ENCODE peak calls at places on chromosome 15, in six cellular contexts. One of them, this sample, is unnamed. For H3K4me1, the result is how much of the 10 kb centered on the place peaks cover.

GRCh38 chr15:62857411-62857853 is 185.1 kb upstream of the TPM1 start:
- DNase-seq in Panc1: no peak
- DNase-seq in left lung: peak
- DNase-seq in spleen: no peak
- DNase-seq in CD8-positive, alpha-beta T cell: no peak
- DNase-seq in HepG2: no peak
- DNase-seq in this sample: no peak

GRCh38 chr15:83747050-83747717 is 93.3 kb downstream of the ADAMTSL3 start:
- DNase-seq in Panc1: no peak
- DNase-seq in left lung: no peak
- DNase-seq in spleen: no peak
- DNase-seq in CD8-positive, alpha-beta T cell: no peak
- DNase-seq in HepG2: peak
- DNase-seq in this sample: no peak

GRCh38 chr15:36831915-36832310 is 252.5 kb downstream of the CDIN1 start:
- DNase-seq in Panc1: no peak
- DNase-seq in left lung: no peak
- DNase-seq in spleen: no peak
- DNase-seq in CD8-positive, alpha-beta T cell: no peak
- DNase-seq in HepG2: no peak
- DNase-seq in this sample: no peak

GRCh38 chr15:95872366-95872771 is 458.1 kb upstream of the NR2F2 start:
- DNase-seq in Panc1: no peak
- DNase-seq in left lung: no peak
- DNase-seq in spleen: no peak
- DNase-seq in CD8-positive, alpha-beta T cell: no peak
- DNase-seq in HepG2: no peak
- DNase-seq in this sample: no peak

GRCh38 chr15:98438326-98438725 is 210.0 kb upstream of the IGF1R start:
- DNase-seq in Panc1: no peak
- DNase-seq in left lung: peak
- DNase-seq in spleen: peak
- DNase-seq in CD8-positive, alpha-beta T cell: no peak
- DNase-seq in HepG2: no peak
- DNase-seq in this sample: no peak

GRCh38 chr15:39084683-39085530 is 496.0 kb upstream of the THBS1 start:
- DNase-seq in Panc1: no peak
- DNase-seq in left lung: peak
- DNase-seq in spleen: no peak
- DNase-seq in CD8-positive, alpha-beta T cell: no peak
- DNase-seq in HepG2: peak
- DNase-seq in this sample: no peak

GRCh38 chr15:101499863-101500713 is 10.6 kb upstream of the PCSK6 start:
- DNase-seq in Panc1: no peak
- DNase-seq in left lung: no peak
- DNase-seq in spleen: peak
- DNase-seq in CD8-positive, alpha-beta T cell: no peak
- DNase-seq in HepG2: no peak
- DNase-seq in this sample: no peak

GRCh38 chr15:25989327-25989726 is 126.2 kb upstream of the ATP10A start:
- DNase-seq in Panc1: no peak
- DNase-seq in left lung: no peak
- DNase-seq in spleen: no peak
- DNase-seq in CD8-positive, alpha-beta T cell: no peak
- DNase-seq in HepG2: no peak
- DNase-seq in this sample: no peak

GRCh38 chr15:89847101-89847500 is 32.4 kb upstream of the ANPEP start:
- DNase-seq in Panc1: no peak
- DNase-seq in left lung: no peak
- DNase-seq in spleen: no peak
- DNase-seq in CD8-positive, alpha-beta T cell: no peak
- DNase-seq in HepG2: no peak
- DNase-seq in this sample: no peak

GRCh38 chr15:64693134-64693533 is 82.3 kb downstream of the RBPMS2 start:
- DNase-seq in Panc1: no peak
- DNase-seq in left lung: no peak
- DNase-seq in spleen: peak
- DNase-seq in CD8-positive, alpha-beta T cell: no peak
- DNase-seq in HepG2: peak
- DNase-seq in this sample: peak

GRCh38 chr15:57353317-57353804 is 22.9 kb upstream of the CGNL1 start:
- DNase-seq in Panc1: no peak
- DNase-seq in left lung: no peak
- DNase-seq in spleen: no peak
- DNase-seq in CD8-positive, alpha-beta T cell: no peak
- DNase-seq in HepG2: no peak
- DNase-seq in this sample: no peak

GRCh38 chr15:44441095-44441501 is 13.7 kb downstream of the CTDSPL2 start:
- DNase-seq in Panc1: no peak
- DNase-seq in left lung: no peak
- DNase-seq in spleen: no peak
- DNase-seq in CD8-positive, alpha-beta T cell: no peak
- DNase-seq in HepG2: no peak
- DNase-seq in this sample: no peak

GRCh38 chr15:76982356-76982755 is 12.6 kb upstream of the PSTPIP1 start:
- DNase-seq in Panc1: no peak
- DNase-seq in left lung: no peak
- DNase-seq in spleen: no peak
- DNase-seq in CD8-positive, alpha-beta T cell: peak
- DNase-seq in HepG2: no peak
- DNase-seq in this sample: no peak

GRCh38 chr15:61889706-61890105 is 170.5 kb downstream of the VPS13C start:
- DNase-seq in Panc1: no peak
- DNase-seq in left lung: no peak
- DNase-seq in spleen: no peak
- DNase-seq in CD8-positive, alpha-beta T cell: no peak
- DNase-seq in HepG2: no peak
- DNase-seq in this sample: no peak

GRCh38 chr15:58167095-58167591 is 29.0 kb downstream of the AQP9 start:
- DNase-seq in Panc1: no peak
- DNase-seq in left lung: no peak
- DNase-seq in spleen: no peak
- DNase-seq in CD8-positive, alpha-beta T cell: no peak
- DNase-seq in HepG2: peak
- DNase-seq in this sample: no peak

GRCh38 chr15:70033529-70034140 is 64.1 kb downstream of the TLE3 start:
- DNase-seq in Panc1: no peak
- DNase-seq in left lung: no peak
- DNase-seq in spleen: peak
- DNase-seq in CD8-positive, alpha-beta T cell: no peak
- DNase-seq in HepG2: no peak
- DNase-seq in this sample: no peak

GRCh38 chr15:31782951-31783350 is 247.4 kb upstream of the CHRNA7 start:
- DNase-seq in Panc1: no peak
- DNase-seq in left lung: no peak
- DNase-seq in spleen: no peak
- DNase-seq in CD8-positive, alpha-beta T cell: no peak
- DNase-seq in HepG2: no peak
- DNase-seq in this sample: no peak

GRCh38 chr15:72375501-72375845 is 341 bp downstream of the HEXA start:
- DNase-seq in Panc1: no peak
- DNase-seq in left lung: peak
- DNase-seq in spleen: no peak
- DNase-seq in CD8-positive, alpha-beta T cell: no peak
- DNase-seq in HepG2: no peak
- DNase-seq in this sample: no peak

GRCh38 chr15:96270581-96271172 is 59.8 kb upstream of the NR2F2 start:
- DNase-seq in Panc1: no peak
- DNase-seq in left lung: no peak
- DNase-seq in spleen: no peak
- DNase-seq in CD8-positive, alpha-beta T cell: no peak
- DNase-seq in HepG2: peak
- DNase-seq in this sample: no peak

GRCh38 chr15:45457641-45458539 is 64.7 kb downstream of the SLC30A4 start:
- DNase-seq in Panc1: peak
- DNase-seq in left lung: peak
- DNase-seq in spleen: no peak
- DNase-seq in CD8-positive, alpha-beta T cell: peak
- DNase-seq in HepG2: peak
- DNase-seq in this sample: peak

GRCh38 chr15:51403072-51403878 is 61.8 kb downstream of the GLDN start:
- DNase-seq in Panc1: no peak
- DNase-seq in left lung: no peak
- DNase-seq in spleen: no peak
- DNase-seq in CD8-positive, alpha-beta T cell: no peak
- DNase-seq in HepG2: peak
- DNase-seq in this sample: no peak

GRCh38 chr15:79595995-79596622 is 164.0 kb downstream of the MINAR1 start:
- DNase-seq in Panc1: peak
- DNase-seq in left lung: peak
- DNase-seq in spleen: peak
- DNase-seq in CD8-positive, alpha-beta T cell: no peak
- DNase-seq in HepG2: peak
- DNase-seq in this sample: no peak

GRCh38 chr15:29968099-29968892 is 114.5 kb upstream of the GOLGA8J start:
- DNase-seq in Panc1: no peak
- DNase-seq in left lung: no peak
- DNase-seq in spleen: no peak
- DNase-seq in CD8-positive, alpha-beta T cell: no peak
- DNase-seq in HepG2: no peak
- DNase-seq in this sample: no peak

GRCh38 chr15:38612159-38612863 is 47.7 kb upstream of the RASGRP1 start:
- DNase-seq in Panc1: no peak
- DNase-seq in left lung: no peak
- DNase-seq in spleen: no peak
- DNase-seq in CD8-positive, alpha-beta T cell: no peak
- DNase-seq in HepG2: no peak
- DNase-seq in this sample: no peak

GRCh38 chr15:65410036-65410435 is 12.7 kb downstream of the IGDCC4 start:
- DNase-seq in Panc1: no peak
- DNase-seq in left lung: no peak
- DNase-seq in spleen: peak
- DNase-seq in CD8-positive, alpha-beta T cell: no peak
- DNase-seq in HepG2: no peak
- DNase-seq in this sample: no peak

GRCh38 chr15:97874139-97874538 is 86.4 kb upstream of the ARRDC4 start:
- DNase-seq in Panc1: no peak
- DNase-seq in left lung: no peak
- DNase-seq in spleen: no peak
- DNase-seq in CD8-positive, alpha-beta T cell: no peak
- DNase-seq in HepG2: no peak
- DNase-seq in this sample: no peak

GRCh38 chr15:70578196-70578595 is 185.2 kb downstream of the UACA start:
- DNase-seq in Panc1: no peak
- DNase-seq in left lung: no peak
- DNase-seq in spleen: no peak
- DNase-seq in CD8-positive, alpha-beta T cell: no peak
- DNase-seq in HepG2: no peak
- DNase-seq in this sample: no peak

GRCh38 chr15:90143176-90143655 is 40.9 kb upstream of the IDH2 start:
- DNase-seq in Panc1: peak
- DNase-seq in left lung: peak
- DNase-seq in spleen: peak
- DNase-seq in CD8-positive, alpha-beta T cell: peak
- DNase-seq in HepG2: no peak
- DNase-seq in this sample: peak

GRCh38 chr15:28096720-28097431 is 2.2 kb downstream of the OCA2 start:
- DNase-seq in Panc1: no peak
- DNase-seq in left lung: no peak
- DNase-seq in spleen: peak
- DNase-seq in CD8-positive, alpha-beta T cell: no peak
- DNase-seq in HepG2: no peak
- DNase-seq in this sample: no peak

GRCh38 chr15:28097656-28098359 is 1.3 kb downstream of the OCA2 start:
- DNase-seq in Panc1: no peak
- DNase-seq in left lung: no peak
- DNase-seq in spleen: no peak
- DNase-seq in CD8-positive, alpha-beta T cell: no peak
- DNase-seq in HepG2: no peak
- DNase-seq in this sample: no peak

GRCh38 chr15:28098360-28098765 is 752 bp downstream of the OCA2 start:
- DNase-seq in Panc1: no peak
- DNase-seq in left lung: no peak
- DNase-seq in spleen: peak
- DNase-seq in CD8-positive, alpha-beta T cell: no peak
- DNase-seq in HepG2: no peak
- DNase-seq in this sample: no peak

GRCh38 chr15:28094732-28095521 is 4.2 kb downstream of the OCA2 start:
- DNase-seq in Panc1: no peak
- DNase-seq in left lung: peak
- DNase-seq in spleen: peak
- DNase-seq in CD8-positive, alpha-beta T cell: peak
- DNase-seq in HepG2: no peak
- DNase-seq in this sample: no peak

GRCh38 chr15:28096411-28096719 is 2.8 kb downstream of the OCA2 start:
- DNase-seq in Panc1: no peak
- DNase-seq in left lung: no peak
- DNase-seq in spleen: no peak
- DNase-seq in CD8-positive, alpha-beta T cell: no peak
- DNase-seq in HepG2: no peak
- DNase-seq in this sample: no peak
- H3K4me1 ChIP-seq in Panc1: under half
- H3K4me1 ChIP-seq in left lung: under half
- H3K4me1 ChIP-seq in spleen: half or more
- H3K4me1 ChIP-seq in CD8-positive, alpha-beta T cell: under half
- H3K4me1 ChIP-seq in HepG2: under half
- H3K4me1 ChIP-seq in this sample: under half

GRCh38 chr15:40506964-40507571 is 36.3 kb downstream of the CHST14 start:
- DNase-seq in Panc1: no peak
- DNase-seq in left lung: peak
- DNase-seq in spleen: peak
- DNase-seq in CD8-positive, alpha-beta T cell: peak
- DNase-seq in HepG2: peak
- DNase-seq in this sample: peak
- TF ChIP-seq CTCF in Panc1: peak
- TF ChIP-seq CTCF in left lung: peak
- TF ChIP-seq CTCF in spleen: peak
- TF ChIP-seq CTCF in CD8-positive, alpha-beta T cell: peak
- TF ChIP-seq CTCF in HepG2: peak
- TF ChIP-seq CTCF in this sample: peak

GRCh38 chr15:35470441-35470840 is 75.5 kb downstream of the DPH6 start:
- DNase-seq in Panc1: no peak
- DNase-seq in left lung: no peak
- DNase-seq in spleen: no peak
- DNase-seq in CD8-positive, alpha-beta T cell: no peak
- DNase-seq in HepG2: no peak
- DNase-seq in this sample: no peak
- H3K4me3 ChIP-seq in Panc1: no peak
- H3K4me3 ChIP-seq in left lung: no peak
- H3K4me3 ChIP-seq in spleen: no peak
- H3K4me3 ChIP-seq in CD8-positive, alpha-beta T cell: no peak
- H3K4me3 ChIP-seq in HepG2: no peak
- H3K4me3 ChIP-seq in this sample: no peak

GRCh38 chr15:85636351-85636750 is 158.4 kb downstream of the KLHL25 start:
- DNase-seq in Panc1: no peak
- DNase-seq in left lung: no peak
- DNase-seq in spleen: no peak
- DNase-seq in CD8-positive, alpha-beta T cell: no peak
- DNase-seq in HepG2: no peak
- DNase-seq in this sample: no peak

GRCh38 chr15:85642693-85643058 is 152.0 kb downstream of the KLHL25 start:
- DNase-seq in Panc1: no peak
- DNase-seq in left lung: peak
- DNase-seq in spleen: no peak
- DNase-seq in CD8-positive, alpha-beta T cell: no peak
- DNase-seq in HepG2: no peak
- DNase-seq in this sample: no peak

GRCh38 chr15:85642054-85642692 is 152.6 kb downstream of the KLHL25 start:
- DNase-seq in Panc1: no peak
- DNase-seq in left lung: no peak
- DNase-seq in spleen: no peak
- DNase-seq in CD8-positive, alpha-beta T cell: no peak
- DNase-seq in HepG2: no peak
- DNase-seq in this sample: no peak

GRCh38 chr15:85639752-85640381 is 154.9 kb downstream of the KLHL25 start:
- DNase-seq in Panc1: no peak
- DNase-seq in left lung: no peak
- DNase-seq in spleen: no peak
- DNase-seq in CD8-positive, alpha-beta T cell: no peak
- DNase-seq in HepG2: no peak
- DNase-seq in this sample: no peak
- H3K4me1 ChIP-seq in Panc1: under half
- H3K4me1 ChIP-seq in left lung: under half
- H3K4me1 ChIP-seq in spleen: half or more
- H3K4me1 ChIP-seq in CD8-positive, alpha-beta T cell: under half
- H3K4me1 ChIP-seq in HepG2: under half
- H3K4me1 ChIP-seq in this sample: under half

This sample was measured in breast epithelium.